ENCODE peak calls at places on chromosome 21, in ten cellular contexts. F is heart right ventricle; Z is tibial artery; L is fibroblast of lung; Y is aorta; E is breast epithelium; M is psoas muscle; N is endodermal cell; I is sigmoid colon; X is effector memory CD4-positive, alpha-beta T cell. J is an unnamed sample.

GRCh38 chr21:25708467-25709065 is 26.1 kb downstream of the ATP5PF start:
- DNase-seq in F (peak; percentile 43), Z (peak; percentile 56), L (peak; percentile 31), Y (no peak), E (no peak), M (no peak), N (peak; percentile 61), I (no peak), X (peak; percentile 5), J (peak; percentile 47)

GRCh38 chr21:26732442-26733221 is 112.6 kb downstream of the ADAMTS1 start:
- DNase-seq in F (peak; percentile 36), Z (peak; percentile 43), L (peak; percentile 40), Y (peak; percentile 78), E (no peak), M (peak; percentile 58), N (peak; percentile 89), I (no peak), X (no peak), J (peak; percentile 62)

GRCh38 chr21:43282358-43283120 is 113.7 kb downstream of the CRYAA start:
- DNase-seq in F (no peak), Z (no peak), L (no peak), Y (no peak), E (no peak), M (peak; percentile 52), N (no peak), I (no peak), X (no peak), J (no peak)

GRCh38 chr21:16195896-16196443 is 466.2 kb downstream of the USP25 start:
- DNase-seq in F (no peak), Z (no peak), L (peak; percentile 36), Y (no peak), E (no peak), M (no peak), N (no peak), I (no peak), X (no peak), J (no peak)

GRCh38 chr21:44524412-44525371 is 15.3 kb downstream of the KRTAP10-1 start:
- DNase-seq in F (no peak), Z (peak; percentile 3), L (no peak), Y (no peak), E (peak; percentile 20), M (no peak), N (no peak), I (no peak), X (no peak), J (no peak)

GRCh38 chr21:46066843-46067331 is 31.0 kb upstream of the COL6A2 start:
- DNase-seq in F (no peak), Z (peak; percentile 44), L (peak; percentile 69), Y (peak; percentile 86), E (peak; percentile 40), M (peak; percentile 70), N (peak; percentile 69), I (peak; percentile 87), X (no peak), J (no peak)

GRCh38 chr21:45496968-45497845 is 45.0 kb downstream of the SLC19A1 start:
- DNase-seq in F (no peak), Z (no peak), L (no peak), Y (peak; percentile 72), E (no peak), M (peak; percentile 46), N (peak; percentile 40), I (peak; percentile 57), X (no peak), J (no peak)

GRCh38 chr21:42200906-42201614 is 17.9 kb upstream of the ABCG1 start:
- DNase-seq in F (no peak), Z (no peak), L (no peak), Y (no peak), E (no peak), M (no peak), N (no peak), I (no peak), X (no peak), J (no peak)

GRCh38 chr21:42590431-42591131 is 62.8 kb upstream of the PDE9A start:
- DNase-seq in F (no peak), Z (no peak), L (no peak), Y (no peak), E (peak; percentile 45), M (no peak), N (peak; percentile 42), I (no peak), X (no peak), J (peak; percentile 49)

GRCh38 chr21:28781602-28782274 is 210.9 kb downstream of the LTN1 start:
- DNase-seq in F (no peak), Z (no peak), L (no peak), Y (no peak), E (no peak), M (no peak), N (no peak), I (no peak), X (no peak), J (no peak)

GRCh38 chr21:28961927-28962326 is 30.8 kb downstream of the LTN1 start:
- DNase-seq in F (no peak), Z (no peak), L (no peak), Y (no peak), E (no peak), M (no peak), N (no peak), I (no peak), X (no peak), J (no peak)

DNA sequence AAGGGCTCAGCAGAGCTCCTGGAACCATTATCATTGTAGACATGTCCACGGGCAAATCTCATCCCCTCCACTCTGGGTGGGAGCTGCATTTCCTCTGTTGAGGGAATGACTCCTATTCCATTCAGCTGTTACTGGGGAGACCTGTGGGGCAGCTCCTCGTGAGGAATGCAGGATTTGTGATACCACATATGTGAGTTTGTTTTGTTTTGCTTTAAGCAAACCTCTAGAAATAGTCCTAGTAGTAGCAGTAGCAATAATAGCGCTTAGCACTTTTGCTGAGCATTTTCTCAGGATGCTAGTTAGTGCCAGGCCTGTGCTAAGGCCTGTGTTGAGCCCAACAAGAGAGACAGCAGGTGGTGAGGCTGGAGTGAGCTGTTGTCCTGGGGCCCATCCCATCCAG is 10.8 kb downstream of the OLIG1 start:
- DNase-seq in F (no peak), Z (no peak), L (no peak), Y (no peak), E (no peak), M (no peak), N (no peak), I (no peak), X (no peak), J (no peak)
- H3K4me1 ChIP-seq in F (no peaks in the 10 kb centered on the region), Z (no peaks in the 10 kb centered on the region), L (no peaks in the 10 kb centered on the region), Y (no peaks in the 10 kb centered on the region), E (no peaks in the 10 kb centered on the region), M (no peaks in the 10 kb centered on the region), N (peaks cover 6% of the 10 kb centered on the region), I (no peaks in the 10 kb centered on the region), X (no peaks in the 10 kb centered on the region), J (no peaks in the 10 kb centered on the region)

DNA sequence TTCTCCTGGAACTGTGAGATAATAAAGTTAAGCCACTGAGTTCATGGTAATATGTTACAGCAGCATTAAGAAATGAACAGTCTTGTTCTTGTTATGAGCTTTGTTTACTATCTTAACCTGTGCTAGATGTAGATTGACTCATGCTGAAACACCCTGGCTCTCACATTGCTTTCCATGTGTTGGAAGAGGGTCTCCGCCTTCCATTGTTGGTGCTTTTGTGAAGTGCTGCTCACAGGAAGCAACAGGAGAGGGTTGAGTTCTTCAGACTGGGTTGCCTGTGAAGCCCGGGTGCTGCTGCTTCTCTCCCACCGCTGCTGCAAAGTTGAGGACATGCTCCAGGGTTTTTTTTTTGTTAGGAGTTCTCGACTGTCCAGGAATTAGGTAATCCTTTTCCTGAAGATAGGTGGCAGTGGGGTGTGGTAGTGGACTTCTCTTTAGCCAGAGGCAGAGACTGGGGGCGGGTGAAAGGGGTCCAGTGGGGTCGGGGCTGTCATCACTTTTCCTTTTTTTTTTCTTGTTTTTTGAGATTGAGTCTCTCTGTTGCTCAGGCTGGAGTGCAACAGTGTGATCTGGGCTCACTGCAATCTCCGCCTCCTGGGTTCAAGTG is 28.7 kb upstream of the HMGN1 start:
- DNase-seq in F (no peak), Z (no peak), L (peak; percentile 7), Y (no peak), E (no peak), M (no peak), N (peak; percentile 57), I (no peak), X (no peak), J (no peak)
- H3K4me3 ChIP-seq in F (no peak overlapping the region), Z (no peak overlapping the region), L (no peak overlapping the region), Y (no peak overlapping the region), E (no peak overlapping the region), M (no peak overlapping the region), N (no peak overlapping the region), I (no peak overlapping the region), X (no peak overlapping the region), J (no peak overlapping the region)

DNA sequence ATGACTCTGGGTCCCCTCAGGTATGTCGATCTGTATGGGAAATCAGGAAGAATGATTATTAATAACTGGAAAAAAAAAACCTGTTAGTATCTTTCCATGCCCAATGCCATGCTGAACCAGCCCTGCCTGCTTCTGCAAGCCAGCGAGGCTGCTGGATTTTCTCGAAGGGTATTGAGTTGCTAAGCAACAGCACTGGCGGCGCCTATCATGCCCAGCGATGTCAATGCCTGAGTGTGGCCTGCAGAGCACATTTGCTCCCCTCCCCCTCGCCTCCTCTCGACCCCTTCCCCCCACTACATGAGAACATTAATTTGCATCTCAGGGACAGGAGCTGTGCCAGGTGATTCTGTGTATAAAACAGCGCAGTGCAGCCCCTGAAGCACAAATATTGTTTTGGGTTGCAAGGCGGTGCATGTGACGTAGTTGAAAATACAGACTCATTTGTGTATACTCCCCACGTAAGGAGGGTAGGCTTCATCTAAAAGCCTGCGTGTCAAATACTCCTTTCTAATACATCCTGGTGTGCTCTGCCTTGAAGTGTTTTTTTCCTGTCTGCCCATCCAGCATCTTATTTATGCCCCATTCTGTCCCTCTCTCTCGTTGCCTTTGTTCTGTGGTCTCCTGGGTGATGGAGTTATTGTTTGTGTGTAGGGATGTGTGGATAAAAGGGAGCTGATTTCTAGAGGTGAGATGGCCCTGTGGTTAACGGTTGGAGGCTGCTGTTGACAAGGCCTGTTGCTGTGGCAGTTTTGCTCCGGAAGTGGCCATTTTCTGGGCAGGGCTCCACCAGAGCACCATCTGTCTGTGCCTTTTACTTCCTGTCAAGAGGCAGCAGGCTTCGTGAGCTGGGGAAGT is 32.7 kb upstream of the ATP5PO start:
- DNase-seq in F (peak; percentile 30), Z (peak; percentile 47), L (peak; percentile 62), Y (peak; percentile 81), E (peak; percentile 72), M (peak; percentile 67), N (peak; percentile 93), I (peak; percentile 86), X (peak; percentile 83), J (peak; percentile 86)
- H3K4me1 ChIP-seq in F (peaks cover 6% of the 10 kb centered on the region), Z (peaks cover 20% of the 10 kb centered on the region), L (peaks cover 12% of the 10 kb centered on the region), Y (no peaks in the 10 kb centered on the region), E (peaks cover 2% of the 10 kb centered on the region), M (peaks cover 13% of the 10 kb centered on the region), N (peaks cover 9% of the 10 kb centered on the region), I (peaks cover 25% of the 10 kb centered on the region), X (peaks cover 46% of the 10 kb centered on the region), J (peaks cover 18% of the 10 kb centered on the region)

DNA sequence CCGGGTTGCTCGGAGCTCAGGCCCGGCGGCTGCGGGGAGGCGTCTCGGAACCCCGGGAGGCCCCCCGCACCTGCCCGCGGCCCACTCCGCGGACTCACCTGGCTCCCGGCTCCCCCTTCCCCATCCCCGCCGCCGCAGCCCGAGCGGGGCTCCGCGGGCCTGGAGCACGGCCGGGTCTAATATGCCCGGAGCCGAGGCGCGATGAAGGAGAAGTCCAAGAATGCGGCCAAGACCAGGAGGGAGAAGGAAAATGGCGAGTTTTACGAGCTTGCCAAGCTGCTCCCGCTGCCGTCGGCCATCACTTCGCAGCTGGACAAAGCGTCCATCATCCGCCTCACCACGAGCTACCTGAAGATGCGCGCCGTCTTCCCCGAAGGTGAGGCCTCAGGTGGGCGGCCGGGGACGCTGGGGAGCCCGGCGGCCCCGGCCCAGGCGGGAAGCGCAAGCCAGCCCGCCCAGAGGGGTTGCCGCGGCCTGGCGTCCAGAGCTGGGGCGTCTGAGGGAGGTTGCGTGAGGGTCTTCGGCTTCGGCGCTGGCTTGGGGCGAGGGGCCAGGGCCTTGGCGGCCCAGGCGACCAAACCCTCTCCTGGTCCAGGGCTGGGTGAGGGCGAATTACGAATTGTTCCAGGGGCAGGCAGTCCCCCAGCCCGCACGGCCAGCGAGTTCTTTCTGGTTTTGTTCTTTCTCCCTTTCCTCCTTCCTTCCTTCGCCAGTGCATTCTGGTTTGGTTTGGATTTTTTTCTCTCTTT is 805 bp downstream of the SIM2 start:
- DNase-seq in F (no peak), Z (no peak), L (no peak), Y (peak; percentile 69), E (no peak), M (no peak), N (peak; percentile 63), I (no peak), X (no peak), J (no peak)
- H3K4me3 ChIP-seq in F (peak overlapping the region; percentile 56), Z (peak overlapping the region; percentile 36), L (no peak overlapping the region), Y (peak overlapping the region; percentile 56), E (peak overlapping the region; percentile 43), M (peak overlapping the region; percentile 72), N (no peak overlapping the region), I (peak overlapping the region; percentile 48), X (no peak overlapping the region), J (peak overlapping the region; percentile 51)

J was measured in adrenal gland.